ENCODE peak calls at places on chromosomes 2 and 18, in nine cellular contexts. Q is IMR-90; C is GM20000; A is WTC11; W is thoracic aorta; H is tibial nerve; S is tibial artery; K is WERI-Rb-1; N is activated CD8-positive, alpha-beta T cell treated with anti-CD3 and anti-CD28 coated beads for 36 hours. X is an unnamed sample.

GRCh38 chr2:229410946-229411345 is 139.9 kb upstream of the PID1 start:
- DNase-seq in Q (no peak), C (no peak), A (no peak), W (no peak), H (no peak), S (no peak), K (no peak), N (no peak), X (no peak)

GRCh38 chr2:98604547-98604946 is 3.8 kb downstream of the COA5 start:
- DNase-seq in Q (no peak), C (no peak), A (no peak), W (no peak), H (no peak), S (no peak), K (no peak), N (no peak), X (no peak)

GRCh38 chr2:20724500-20725053 is 57.6 kb downstream of the GDF7 start:
- DNase-seq in Q (no peak), C (no peak), A (no peak), W (no peak), H (no peak), S (no peak), K (no peak), N (no peak), X (no peak)

GRCh38 chr18:36095936-36096519 is 28.7 kb upstream of the RPRD1A start:
- DNase-seq in Q (peak), C (peak), A (no peak), W (no peak), H (no peak), S (no peak), K (no peak), N (no peak), X (no peak)

GRCh38 chr2:217399288-217399687 is 539.4 kb upstream of the TNP1 start:
- DNase-seq in Q (peak), C (no peak), A (no peak), W (no peak), H (no peak), S (no peak), K (no peak), N (no peak), X (no peak)

GRCh38 chr2:96730212-96730611 is 9.7 kb downstream of the LMAN2L start:
- DNase-seq in Q (peak), C (no peak), A (no peak), W (no peak), H (no peak), S (no peak), K (no peak), N (no peak), X (no peak)

GRCh38 chr2:96195410-96196071 is 13.1 kb downstream of the STARD7 start:
- DNase-seq in Q (peak), C (no peak), A (no peak), W (no peak), H (no peak), S (no peak), K (no peak), N (no peak), X (no peak)

GRCh38 chr2:169086893-169087467 is 17.6 kb downstream of the DHRS9 start:
- DNase-seq in Q (no peak), C (no peak), A (no peak), W (no peak), H (no peak), S (no peak), K (no peak), N (no peak), X (no peak)

GRCh38 chr18:69648486-69648885 is 247.8 kb downstream of the DOK6 start:
- DNase-seq in Q (no peak), C (no peak), A (no peak), W (no peak), H (no peak), S (no peak), K (no peak), N (no peak), X (no peak)

GRCh38 chr2:16629770-16630169 is 35.9 kb downstream of the CYRIA start:
- DNase-seq in Q (no peak), C (no peak), A (no peak), W (no peak), H (no peak), S (no peak), K (no peak), N (no peak), X (no peak)

GRCh38 chr2:1644427-1644826 is 99.9 kb downstream of the PXDN start:
- DNase-seq in Q (no peak), C (no peak), A (no peak), W (no peak), H (no peak), S (no peak), K (no peak), N (no peak), X (no peak)

GRCh38 chr2:120287183-120288015 is 34.7 kb downstream of the RALB start:
- DNase-seq in Q (peak), C (peak), A (no peak), W (no peak), H (no peak), S (no peak), K (no peak), N (peak), X (no peak)

GRCh38 chr2:120567128-120567527 is 168.5 kb upstream of the GLI2 start:
- DNase-seq in Q (no peak), C (no peak), A (no peak), W (no peak), H (no peak), S (no peak), K (no peak), N (no peak), X (no peak)

GRCh38 chr2:29895296-29895695 is 26.1 kb downstream of the ALK start:
- DNase-seq in Q (no peak), C (no peak), A (no peak), W (no peak), H (no peak), S (no peak), K (peak), N (no peak), X (no peak)

GRCh38 chr2:117980381-117980780 is 33.5 kb downstream of the CCDC93 start:
- DNase-seq in Q (peak), C (no peak), A (no peak), W (no peak), H (no peak), S (no peak), K (no peak), N (no peak), X (no peak)

GRCh38 chr2:173217106-173217840 is 137.4 kb upstream of the CDCA7 start:
- DNase-seq in Q (peak), C (no peak), A (no peak), W (no peak), H (no peak), S (no peak), K (peak), N (no peak), X (no peak)
- TF ChIP-seq CTCF in Q (no peak), C (no peak), A (no peak), W (no peak), H (no peak), S (no peak), K (no peak), N (no peak), X (no peak)

GRCh38 chr2:70975237-70975636 is 3.2 kb upstream of the ANKRD53 start:
- DNase-seq in Q (no peak), C (peak), A (no peak), W (no peak), H (no peak), S (no peak), K (no peak), N (no peak), X (no peak)

GRCh38 chr2:70979626-70980025 is 1.2 kb downstream of the ANKRD53 start:
- DNase-seq in Q (no peak), C (no peak), A (no peak), W (no peak), H (no peak), S (no peak), K (no peak), N (no peak), X (no peak)

GRCh38 chr2:70978388-70979357 is at the start of gene ANKRD53:
- DNase-seq in Q (no peak), C (peak), A (peak), W (no peak), H (peak), S (peak), K (no peak), N (peak), X (peak)

GRCh38 chr2:70974592-70974991 is 3.8 kb upstream of the ANKRD53 start:
- DNase-seq in Q (no peak), C (no peak), A (no peak), W (no peak), H (no peak), S (no peak), K (no peak), N (no peak), X (no peak)

DNA sequence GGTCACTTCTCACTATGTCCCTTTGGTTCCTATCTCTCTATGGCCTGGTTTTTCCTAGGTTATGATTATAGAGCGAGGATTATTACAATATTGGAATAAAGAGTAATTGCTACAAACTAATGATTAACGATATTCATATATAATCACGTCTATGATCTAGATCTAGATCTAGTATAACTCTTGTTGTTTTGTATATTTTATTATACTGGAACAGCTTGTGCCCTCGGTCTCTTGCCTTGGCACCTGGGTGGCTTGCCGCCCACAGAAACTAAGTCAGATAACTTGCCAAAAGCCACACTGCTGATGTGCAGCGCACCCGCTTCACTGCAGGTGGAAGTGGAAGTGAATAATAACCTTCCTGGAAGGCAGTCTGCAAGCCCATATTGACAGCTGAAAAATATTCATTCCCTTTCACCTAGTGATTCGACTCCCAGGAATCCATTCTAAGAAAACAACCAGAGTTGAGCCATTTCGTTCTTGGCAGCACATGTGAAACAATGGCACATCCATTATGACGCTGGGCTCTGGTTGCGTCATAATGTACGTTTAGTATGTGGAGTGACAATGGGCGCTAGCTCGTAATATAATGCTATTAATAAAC is 725 bp upstream of the ANKRD53 start:
- DNase-seq in Q (peak), C (no peak), A (no peak), W (peak), H (peak), S (peak), K (no peak), N (peak), X (no peak)
- TF ChIP-seq CTCF in Q (no peak), C (no peak), A (peak), W (no peak), H (no peak), S (no peak), K (no peak), N (peak), X (peak)

GRCh38 chr2:128469875-128470274 is 151.2 kb upstream of the HS6ST1 start:
- DNase-seq in Q (no peak), C (no peak), A (no peak), W (no peak), H (no peak), S (no peak), K (no peak), N (no peak), X (no peak)

GRCh38 chr2:128468186-128468585 is 149.5 kb upstream of the HS6ST1 start:
- DNase-seq in Q (no peak), C (no peak), A (no peak), W (no peak), H (no peak), S (no peak), K (no peak), N (no peak), X (no peak)

GRCh38 chr2:128466377-128467175 is 147.9 kb upstream of the HS6ST1 start:
- DNase-seq in Q (no peak), C (no peak), A (no peak), W (peak), H (no peak), S (peak), K (no peak), N (no peak), X (no peak)

GRCh38 chr2:128467321-128467901 is 148.7 kb upstream of the HS6ST1 start:
- DNase-seq in Q (no peak), C (no peak), A (no peak), W (no peak), H (no peak), S (no peak), K (no peak), N (no peak), X (no peak)

GRCh38 chr2:128469203-128469602 is 150.5 kb upstream of the HS6ST1 start:
- DNase-seq in Q (no peak), C (no peak), A (no peak), W (no peak), H (no peak), S (no peak), K (peak), N (peak), X (no peak)
- TF ChIP-seq CTCF in Q (peak), C (no peak), A (peak), W (peak), H (no peak), S (no peak), K (peak), N (peak), X (peak)

GRCh38 chr2:184527058-184527457 is 71.3 kb upstream of the ZNF804A start:
- DNase-seq in Q (no peak), C (no peak), A (no peak), W (no peak), H (no peak), S (no peak), K (no peak), N (no peak), X (no peak)
- TF ChIP-seq CTCF in Q (no peak), C (no peak), A (no peak), W (no peak), H (no peak), S (no peak), K (no peak), N (no peak), X (no peak)

DNA sequence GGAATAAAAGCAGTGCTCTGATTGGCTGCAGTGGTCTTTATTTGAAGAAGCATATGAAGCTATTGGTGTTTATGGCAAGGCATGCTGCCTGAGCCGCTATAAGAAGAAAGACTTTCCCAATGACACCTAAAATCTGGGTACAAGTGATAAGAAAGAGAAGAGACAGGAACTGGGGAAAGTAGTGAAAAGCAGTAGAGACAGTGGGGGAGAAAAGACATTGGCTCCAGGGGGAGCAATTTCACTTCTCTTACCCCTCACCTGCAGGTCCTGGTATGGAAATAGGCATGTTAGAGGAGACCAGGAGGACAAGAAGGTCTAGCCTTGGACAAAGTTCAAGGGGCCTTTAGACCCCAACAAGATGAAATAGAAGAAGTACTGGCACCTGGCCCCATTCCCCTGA is 47.1 kb downstream of the PLCL1 start:
- DNase-seq in Q (peak), C (peak), A (peak), W (no peak), H (no peak), S (no peak), K (no peak), N (peak), X (no peak)
- TF ChIP-seq CTCF in Q (peak), C (peak), A (peak), W (no peak), H (no peak), S (no peak), K (peak), N (peak), X (no peak)

DNA sequence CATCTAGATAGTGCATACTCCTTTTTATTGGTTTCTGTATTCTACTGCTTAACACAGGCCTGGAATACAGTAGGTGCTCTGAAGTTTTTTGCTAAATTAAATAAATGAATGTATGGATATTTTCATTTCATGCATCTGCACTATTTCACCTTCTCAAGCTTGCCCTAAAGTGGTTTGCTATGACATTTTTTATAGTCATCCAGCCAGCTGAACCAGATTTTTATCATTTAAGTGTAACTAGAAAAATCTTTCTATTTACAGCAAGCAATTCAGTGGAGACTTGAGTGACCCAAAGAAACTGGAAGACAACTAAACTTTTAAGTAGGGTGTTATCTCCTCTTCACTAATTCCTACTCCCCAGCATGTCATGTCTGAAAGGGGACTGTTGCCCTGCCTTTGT is 354.9 kb downstream of the OSR1 start:
- DNase-seq in Q (no peak), C (no peak), A (no peak), W (no peak), H (no peak), S (no peak), K (no peak), N (no peak), X (no peak)
- TF ChIP-seq CTCF in Q (no peak), C (no peak), A (no peak), W (no peak), H (no peak), S (no peak), K (no peak), N (no peak), X (no peak)

GRCh38 chr2:102301867-102302362 is 9.4 kb upstream of the IL1RL1 start:
- DNase-seq in Q (peak), C (peak), A (peak), W (no peak), H (peak), S (no peak), K (no peak), N (peak), X (no peak)
- TF ChIP-seq CTCF in Q (peak), C (peak), A (no peak), W (peak), H (no peak), S (no peak), K (peak), N (no peak), X (no peak)

DNA sequence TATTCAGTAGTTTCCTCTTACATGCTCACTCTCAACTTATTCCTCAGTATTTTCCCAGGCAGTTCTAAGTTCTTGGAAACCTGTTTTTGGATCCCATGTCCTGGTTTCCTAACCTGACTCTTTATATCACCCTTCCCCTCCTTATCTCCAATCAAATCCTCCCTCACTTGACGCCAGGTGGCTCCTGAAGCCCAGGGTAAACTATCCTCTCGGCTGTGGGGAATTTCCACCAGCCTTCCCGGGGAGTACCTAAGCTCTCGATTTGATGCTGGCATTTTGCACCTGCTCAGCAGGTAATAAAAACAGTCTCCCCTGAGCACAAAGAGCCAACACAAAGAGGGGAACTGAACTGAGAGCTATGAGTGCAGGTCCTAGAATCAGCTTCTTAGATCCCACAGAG is 538.0 kb downstream of the SLC4A3 start:
- DNase-seq in Q (no peak), C (no peak), A (peak), W (no peak), H (no peak), S (no peak), K (peak), N (no peak), X (no peak)
- TF ChIP-seq CTCF in Q (no peak), C (no peak), A (no peak), W (no peak), H (no peak), S (no peak), K (peak), N (no peak), X (peak)

GRCh38 chr18:9831046-9831722 is 54.6 kb upstream of the TXNDC2 start:
- DNase-seq in Q (no peak), C (no peak), A (no peak), W (no peak), H (no peak), S (no peak), K (no peak), N (no peak), X (no peak)
- TF ChIP-seq CTCF in Q (no peak), C (no peak), A (no peak), W (peak), H (no peak), S (peak), K (no peak), N (no peak), X (peak)